ENCODE peak calls at places on chromosomes 13 and 19, in four cellular contexts. O is neuronal stem cell, F is neural progenitor cell, D is lower lobe of right lung. Q is an unnamed sample.

GRCh38 chr19:34676697-34677385 is at the start of gene SCGB2B2:
- DNase-seq in O (no peak), D (peak; percentile 61), F (no peak), Q (peak; percentile 64)

GRCh38 chr13:113939129-113939904 is 34.6 kb downstream of the C13orf46 start:
- DNase-seq in F (no peak), D (no peak), O (no peak), Q (no peak)

GRCh38 chr19:5914946-5915781 is 1.1 kb downstream of the CAPS start:
- DNase-seq in D (peak; percentile 69), F (no peak), O (no peak), Q (peak; percentile 62)

GRCh38 chr13:93293716-93294115 is 67.1 kb downstream of the GPC6 start:
- DNase-seq in D (no peak), F (peak; percentile 73), O (peak; percentile 61), Q (no peak)

GRCh38 chr19:17681505-17682125 is 6.5 kb downstream of the UNC13A start:
- DNase-seq in D (no peak), O (no peak), F (peak; percentile 86), Q (peak; percentile 30)

GRCh38 chr13:41816057-41816456 is 144.9 kb downstream of the VWA8 start:
- DNase-seq in F (no peak), O (no peak), D (no peak), Q (no peak)

GRCh38 chr13:59996461-59996860 is 167.3 kb downstream of the DIAPH3 start:
- DNase-seq in D (no peak), O (no peak), F (no peak), Q (no peak)

GRCh38 chr13:34833562-34834182 is 108.4 kb upstream of the NBEA start:
- DNase-seq in O (no peak), D (no peak), F (peak; percentile 25), Q (no peak)

GRCh38 chr19:44635581-44636438 is 7.9 kb upstream of the PVR start:
- DNase-seq in D (no peak), O (no peak), F (no peak), Q (no peak)

GRCh38 chr19:10812902-10813404 is 23.1 kb downstream of the TMED1 start:
- DNase-seq in D (no peak), O (no peak), F (no peak), Q (peak; percentile 42)

GRCh38 chr13:73334459-73334858 is 275.7 kb downstream of the KLF5 start:
- DNase-seq in D (no peak), F (no peak), O (no peak), Q (no peak)

GRCh38 chr19:53809518-53810186 is 14.5 kb downstream of the NLRP12 start:
- DNase-seq in O (no peak), F (peak; percentile 50), D (no peak), Q (no peak)

GRCh38 chr13:74134226-74134776 is at the start of gene KLF12:
- DNase-seq in D (peak; percentile 85), F (peak; percentile 95), O (peak; percentile 82), Q (peak; percentile 95)

GRCh38 chr13:30290812-30291436 is 16.4 kb downstream of the KATNAL1 start:
- DNase-seq in F (no peak), O (no peak), D (no peak), Q (no peak)
- H3K4me1 ChIP-seq in F (peaks cover 5% of the 10 kb centered on the region), O (no peaks in the 10 kb centered on the region), D (no peaks in the 10 kb centered on the region), Q (no peaks in the 10 kb centered on the region)

DNA sequence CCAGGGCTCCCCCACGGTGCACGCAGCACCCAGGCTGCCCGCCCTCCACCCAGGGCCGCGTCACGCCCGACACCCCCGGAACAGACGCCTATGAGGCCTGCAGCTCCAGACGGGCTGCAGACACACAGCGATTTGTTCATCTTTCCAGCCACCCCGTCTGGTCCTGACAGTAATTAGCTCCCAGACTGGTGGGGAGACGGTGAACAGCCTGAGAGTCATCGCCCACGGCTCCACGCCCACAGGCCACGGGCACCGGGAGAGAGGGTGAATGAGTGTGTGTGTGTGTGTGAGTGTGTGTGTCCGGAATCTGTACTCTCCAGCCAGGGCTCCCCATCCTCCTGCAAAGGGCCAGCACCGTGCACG is 18.1 kb downstream of the GADD45B start:
- DNase-seq in F (no peak), O (no peak), D (no peak), Q (no peak)
- H3K4me3 ChIP-seq in F (peak overlapping the region; percentile 56), O (no peak overlapping the region), D (peak overlapping the region; percentile 60), Q (no peak overlapping the region)

GRCh38 chr13:97279079-97279411 is 56.9 kb downstream of the MBNL2 start:
- DNase-seq in F (no peak), D (no peak), O (no peak), Q (no peak)
- H3K4me1 ChIP-seq in F (no peaks in the 10 kb centered on the region), D (peaks cover 88% of the 10 kb centered on the region), O (no peaks in the 10 kb centered on the region), Q (peaks cover 20% of the 10 kb centered on the region)

GRCh38 chr19:39112338-39112890 is 13.2 kb upstream of the PAK4 start:
- DNase-seq in F (no peak), D (peak; percentile 45), O (no peak), Q (no peak)

GRCh38 chr19:39109641-39110040 is 15.9 kb upstream of the PAK4 start:
- DNase-seq in D (no peak), F (no peak), O (no peak), Q (no peak)

GRCh38 chr19:39110263-39110967 is 15.2 kb upstream of the PAK4 start:
- DNase-seq in D (peak; percentile 74), O (peak; percentile 48), F (peak; percentile 74), Q (peak; percentile 75)

GRCh38 chr19:39113199-39113598 is 12.4 kb upstream of the PAK4 start:
- DNase-seq in O (no peak), D (no peak), F (no peak), Q (no peak)

DNA sequence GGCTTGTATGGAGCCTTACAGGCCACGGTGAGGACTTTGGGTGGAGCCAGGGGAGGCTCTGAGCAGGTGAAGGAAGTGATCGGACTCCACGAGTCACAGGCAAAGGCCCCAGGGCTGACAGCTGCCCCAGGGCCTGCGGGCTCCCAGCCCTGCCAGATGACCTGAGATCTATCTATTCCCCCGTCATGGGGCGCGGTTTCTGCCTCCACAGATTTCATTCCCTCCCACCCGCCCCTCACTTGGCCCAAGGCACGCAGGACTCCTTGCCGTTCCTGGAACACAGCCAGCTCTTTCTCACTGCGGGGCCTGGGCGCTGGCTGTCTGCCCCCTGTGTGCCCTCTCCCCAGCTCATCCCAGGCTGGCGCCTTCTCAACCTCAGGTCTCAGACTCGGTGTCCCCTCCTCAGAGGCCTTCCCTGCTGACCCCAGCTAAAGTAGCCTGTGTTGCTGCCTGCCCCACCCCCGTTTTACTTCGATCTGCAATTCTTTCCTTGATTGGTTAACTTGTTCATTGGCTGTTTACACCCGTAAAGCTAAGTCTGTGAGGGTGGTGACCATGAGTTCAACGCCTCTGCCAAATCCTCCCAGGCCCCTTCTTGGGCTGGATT is 13.9 kb upstream of the PAK4 start:
- DNase-seq in O (no peak), F (no peak), D (no peak), Q (no peak)
- H3K4me3 ChIP-seq in O (no peak overlapping the region), F (no peak overlapping the region), D (no peak overlapping the region), Q (no peak overlapping the region)

GRCh38 chr19:55698256-55698655 is 23.2 kb downstream of the EPN1 start:
- DNase-seq in O (no peak), F (no peak), D (peak; percentile 30), Q (no peak)
- H3K4me1 ChIP-seq in O (no peaks in the 10 kb centered on the region), F (no peaks in the 10 kb centered on the region), D (no peaks in the 10 kb centered on the region), Q (peaks cover 5% of the 10 kb centered on the region)

GRCh38 chr13:112825875-112826274 is 136.0 kb downstream of the ATP11A start:
- DNase-seq in O (no peak), D (no peak), F (no peak), Q (no peak)
- H3K4me3 ChIP-seq in O (no peak overlapping the region), D (no peak overlapping the region), F (no peak overlapping the region), Q (no peak overlapping the region)

DNA sequence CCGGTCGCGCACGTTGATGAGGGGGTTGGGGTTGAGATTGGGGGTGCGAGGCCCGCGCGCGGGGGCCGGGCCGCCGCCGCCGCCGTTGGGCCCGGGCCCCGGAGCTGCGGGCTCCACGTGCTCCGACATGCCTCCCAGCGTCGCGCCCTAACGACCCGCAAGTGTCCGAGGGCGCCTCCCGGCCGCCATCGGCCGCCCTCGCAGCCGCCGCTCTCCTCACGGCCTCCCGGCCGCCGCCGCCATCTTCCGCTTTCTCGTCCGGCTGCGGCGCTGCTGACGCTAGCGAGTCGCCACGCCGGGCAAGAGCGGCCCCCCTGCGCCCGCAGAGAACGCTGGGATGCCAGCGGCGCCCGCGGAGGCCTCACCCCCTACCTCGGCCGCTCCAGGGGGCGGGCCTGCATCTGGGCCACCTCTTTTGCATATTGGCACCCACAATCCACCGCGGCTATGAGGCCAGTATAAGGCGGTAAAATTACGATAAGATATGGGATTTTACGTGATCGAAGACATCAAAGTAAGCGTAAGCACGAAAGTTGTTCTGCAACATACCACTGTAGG is at the start of gene TMEM259:
- DNase-seq in F (peak; percentile 98), D (peak; percentile 99), O (peak; percentile 98), Q (peak; percentile 98)
- H3K4me1 ChIP-seq in F (peaks cover 17% of the 10 kb centered on the region), D (peaks cover 69% of the 10 kb centered on the region), O (peaks cover 37% of the 10 kb centered on the region), Q (peaks cover 47% of the 10 kb centered on the region)

Q was measured in mucosa of descending colon.